ENCODE peak calls at places on chromosomes 3 and 15, in seven cellular contexts. Z is uterus; V is CD4-positive, CD25-positive, alpha-beta regulatory T cell; H is BE2C; W is PC-3; C is osteoblast; G is fibroblast of the aortic adventitia. M is an unnamed sample.

GRCh38 chr3:43054754-43055153 is 51.1 kb downstream of the POMGNT2 start:
- DNase-seq in G (no peak), V (no peak), C (no peak), H (no peak), W (no peak), Z (no peak), M (no peak)

GRCh38 chr15:50363612-50364011 is 8.6 kb upstream of the GABPB1 start:
- DNase-seq in H (no peak), G (no peak), V (no peak), W (no peak), C (no peak), Z (no peak), M (no peak)

GRCh38 chr15:57554063-57554820 is 37.5 kb upstream of the MYZAP start:
- DNase-seq in W (no peak), V (no peak), H (peak), Z (no peak), C (no peak), G (peak), M (no peak)

GRCh38 chr3:171876651-171877272 is 33.6 kb downstream of the TMEM212 start:
- DNase-seq in G (peak), C (peak), V (no peak), W (peak), H (no peak), Z (no peak), M (peak)

GRCh38 chr3:194537732-194538247 is 51.0 kb upstream of the ATP13A3 start:
- DNase-seq in H (no peak), Z (no peak), V (no peak), G (peak), W (peak), C (peak), M (peak)

GRCh38 chr3:78041486-78041885 is 1001.6 kb downstream of the ROBO2 start:
- DNase-seq in W (peak), Z (no peak), V (no peak), C (no peak), H (no peak), G (no peak), M (peak)

GRCh38 chr3:87173071-87173470 is 54.0 kb upstream of the CHMP2B start:
- DNase-seq in C (no peak), V (no peak), G (no peak), W (peak), Z (no peak), H (no peak), M (peak)

GRCh38 chr3:20511863-20512262 is 325.9 kb upstream of the SGO1 start:
- DNase-seq in H (no peak), W (peak), V (peak), G (peak), Z (no peak), C (peak), M (peak)

GRCh38 chr3:107323723-107324122 is 53.5 kb upstream of the CCDC54 start:
- DNase-seq in H (no peak), C (no peak), V (no peak), G (no peak), W (no peak), Z (no peak), M (no peak)

GRCh38 chr3:27990837-27991236 is 250.6 kb upstream of the CMC1 start:
- DNase-seq in V (no peak), C (no peak), W (no peak), Z (no peak), H (no peak), G (no peak), M (no peak)

GRCh38 chr3:113231827-113232253 is 20.5 kb downstream of the BOC start:
- DNase-seq in G (peak), Z (no peak), H (no peak), W (peak), C (no peak), V (no peak), M (peak)

DNA sequence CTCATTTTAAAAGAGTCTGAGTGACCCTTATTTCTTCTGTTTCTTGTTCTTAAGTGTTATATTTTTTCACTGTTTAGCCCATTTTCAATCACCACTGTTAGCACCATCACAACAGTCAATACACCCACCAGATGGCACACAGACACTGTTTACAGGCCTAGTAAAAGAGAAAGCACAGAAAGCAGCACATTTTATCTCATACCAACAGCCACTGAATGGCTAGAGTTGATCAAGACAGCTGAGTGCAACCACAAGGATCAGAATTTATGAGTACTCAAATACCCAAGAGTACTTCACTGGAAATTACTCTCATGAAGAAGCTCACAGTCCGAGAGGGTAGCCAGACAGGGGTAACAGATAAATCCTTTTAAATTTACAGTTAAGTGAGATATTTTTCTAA is 127.0 kb downstream of the TFDP2 start:
- DNase-seq in W (peak), C (no peak), Z (no peak), V (peak), H (peak), G (no peak), M (no peak)
- H3K4me3 ChIP-seq in W (no peak), C (no peak), Z (no peak), V (no peak), H (no peak), G (no peak), M (no peak)

GRCh38 chr15:26771917-26772587 is 814 bp downstream of the GABRB3 start:
- DNase-seq in Z (no peak), C (peak), H (peak), W (no peak), V (no peak), G (no peak), M (no peak)
- H3K4me3 ChIP-seq in Z (no peak), C (no peak), H (peak), W (no peak), V (no peak), G (no peak), M (peak)

DNA sequence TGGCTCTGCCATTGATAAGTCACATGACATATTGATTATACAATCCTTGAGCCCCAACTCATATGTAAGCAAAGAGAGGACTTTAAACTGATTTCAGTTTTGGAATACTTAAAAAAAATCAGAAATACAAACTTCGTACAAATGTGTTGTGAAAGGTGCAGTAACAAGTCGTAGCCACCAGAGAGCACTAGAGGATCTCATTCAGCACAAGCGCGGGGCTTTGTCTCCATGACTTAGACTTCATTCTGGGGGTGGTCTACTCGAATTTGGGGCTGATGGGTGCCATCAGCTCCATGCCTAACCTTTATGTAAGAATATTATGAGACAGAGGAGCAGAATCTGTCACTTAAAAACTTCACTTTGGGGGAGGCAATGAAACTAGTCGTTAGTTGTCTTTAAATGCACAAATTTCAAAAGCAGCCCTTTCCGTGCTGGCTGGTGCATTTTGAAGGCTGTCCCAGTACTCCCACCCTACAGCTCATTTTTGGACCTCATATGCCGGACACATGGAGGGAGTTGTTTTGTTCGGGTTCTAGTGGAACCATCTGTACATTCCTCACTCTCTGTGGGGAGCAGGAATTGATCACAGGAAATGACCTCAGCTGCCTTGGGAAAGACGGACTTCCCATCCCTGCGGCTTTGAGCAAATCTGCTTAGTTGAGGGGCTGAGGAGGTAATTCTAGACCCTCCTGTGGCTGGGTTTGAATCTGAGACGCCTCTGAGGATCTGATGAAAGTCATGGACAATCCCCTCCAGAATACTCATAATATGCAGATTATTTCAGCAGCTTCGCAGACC is 27.5 kb upstream of the MASP1 start:
- DNase-seq in C (no peak), Z (peak), H (peak), W (peak), G (peak), V (peak), M (peak)
- H3K4me3 ChIP-seq in C (peak), Z (no peak), H (peak), W (peak), G (peak), V (peak), M (peak)

GRCh38 chr15:90552162-90552928 is 22.6 kb downstream of the CRTC3 start:
- DNase-seq in H (no peak), Z (no peak), V (no peak), C (peak), G (peak), W (no peak), M (peak)

GRCh38 chr15:90550919-90551318 is 21.2 kb downstream of the CRTC3 start:
- DNase-seq in W (no peak), H (no peak), C (no peak), G (no peak), Z (no peak), V (no peak), M (no peak)

GRCh38 chr15:90552929-90553211 is 23.1 kb downstream of the CRTC3 start:
- DNase-seq in G (no peak), H (no peak), W (no peak), C (peak), Z (no peak), V (no peak), M (no peak)

GRCh38 chr15:90557147-90557546 is 27.4 kb downstream of the CRTC3 start:
- DNase-seq in G (no peak), W (no peak), V (no peak), C (no peak), Z (no peak), H (no peak), M (no peak)

GRCh38 chr15:90553248-90553745 is 23.6 kb downstream of the CRTC3 start:
- DNase-seq in H (no peak), V (no peak), G (peak), Z (no peak), W (no peak), C (peak), M (peak)
- H3K4me3 ChIP-seq in H (no peak), V (no peak), G (no peak), Z (no peak), W (no peak), C (peak), M (no peak)

GRCh38 chr3:156285626-156286025 is 165.2 kb downstream of the KCNAB1 start:
- DNase-seq in H (no peak), C (peak), Z (no peak), W (no peak), V (no peak), G (no peak), M (no peak)

GRCh38 chr3:156290917-156291268 is 170.5 kb downstream of the KCNAB1 start:
- DNase-seq in C (no peak), W (no peak), Z (no peak), H (no peak), V (no peak), G (peak), M (no peak)

GRCh38 chr3:156293566-156293965 is 173.2 kb downstream of the KCNAB1 start:
- DNase-seq in G (no peak), W (no peak), V (no peak), Z (no peak), C (no peak), H (no peak), M (no peak)

GRCh38 chr3:156291269-156292123 is 171.1 kb downstream of the KCNAB1 start:
- DNase-seq in H (peak), Z (no peak), C (peak), G (peak), V (peak), W (no peak), M (no peak)
- H3K4me3 ChIP-seq in H (peak), Z (peak), C (peak), G (peak), V (no peak), W (no peak), M (peak)

GRCh38 chr15:51969728-51970127 is 1.9 kb downstream of the LEO1 start:
- DNase-seq in V (no peak), H (no peak), Z (no peak), W (peak), G (no peak), C (no peak), M (no peak)
- H3K4me3 ChIP-seq in V (peak), H (peak), Z (no peak), W (peak), G (no peak), C (no peak), M (no peak)